ENCODE peak calls at places on chromosomes 12 and 14, in four cellular contexts. A is CD8-positive, alpha-beta T cell; X is suprapubic skin; N is neural progenitor cell. I is an unnamed sample.
A peak's percentile ranks its signal among the peaks of the same experiment; 100 is the strongest.

GRCh38 chr14:58072288-58073071 is 79.5 kb downstream of the ARMH4 start:
- DNase-seq in A (peak; percentile 24), X (no peak), N (peak; percentile 77), I (peak; percentile 49)

GRCh38 chr12:76860301-76860700 is 18.5 kb downstream of the CSRP2 start:
- DNase-seq in A (no peak), X (no peak), N (peak; percentile 74), I (no peak)

GRCh38 chr12:57164454-57164853 is 17.0 kb upstream of the LRP1-AS start:
- DNase-seq in A (no peak), X (no peak), N (no peak), I (no peak)

GRCh38 chr14:64303471-64303917 is 9.3 kb upstream of the ESR2 start:
- DNase-seq in A (no peak), X (no peak), N (peak; percentile 72), I (no peak)

GRCh38 chr14:94114589-94115067 is 4.1 kb downstream of the IFI27 start:
- DNase-seq in A (no peak), X (peak; percentile 29), N (no peak), I (no peak)

GRCh38 chr14:88352299-88353097 is 29.4 kb upstream of the KCNK10 start:
- DNase-seq in A (no peak), X (no peak), N (no peak), I (no peak)

GRCh38 chr14:50778757-50779483 is 52.0 kb downstream of the NIN start:
- DNase-seq in A (no peak), X (no peak), N (no peak), I (no peak)

GRCh38 chr14:101475468-101476257 is 85.6 kb upstream of the DIO3 start:
- DNase-seq in A (no peak), X (peak; percentile 67), N (no peak), I (peak; percentile 59)

GRCh38 chr12:75900781-75901254 is 130.8 kb downstream of the PHLDA1 start:
- DNase-seq in A (no peak), X (no peak), N (no peak), I (no peak)

GRCh38 chr14:73237219-73237785 is at the start of gene PAPLN:
- DNase-seq in A (no peak), X (no peak), N (peak; percentile 61), I (no peak)

GRCh38 chr14:67673451-67673850 is 981 bp downstream of the VTI1B start:
- DNase-seq in A (no peak), X (no peak), N (no peak), I (no peak)

GRCh38 chr12:126069549-126070165 is 1004.4 kb downstream of the AACS start:
- DNase-seq in A (peak; percentile 11), X (no peak), N (peak; percentile 85), I (no peak)

GRCh38 chr12:12899530-12900380 is 8.4 kb downstream of the GPRC5A start:
- DNase-seq in A (no peak), X (peak; percentile 79), N (no peak), I (peak; percentile 71)

GRCh38 chr14:65237956-65238355 is 135.6 kb upstream of the MAX start:
- DNase-seq in A (no peak), X (no peak), N (no peak), I (no peak)

GRCh38 chr12:67151891-67152290 is 117.3 kb upstream of the CAND1 start:
- DNase-seq in A (no peak), X (no peak), N (no peak), I (no peak)

GRCh38 chr14:99524804-99525698 is 43.8 kb downstream of the CCNK start:
- DNase-seq in A (no peak), X (no peak), N (peak; percentile 67), I (no peak)

GRCh38 chr12:45959728-45960127 is 30.6 kb downstream of the SCAF11 start:
- DNase-seq in A (no peak), X (no peak), N (no peak), I (no peak)

GRCh38 chr14:90003526-90004312 is 48.0 kb downstream of the TDP1 start:
- DNase-seq in A (no peak), X (no peak), N (no peak), I (no peak)
- H3K36me3 ChIP-seq in A (peaks cover 15% of the 10 kb centered on the region), X (peaks cover 15% of the 10 kb centered on the region), N (no peaks in the 10 kb centered on the region), I (no peaks in the 10 kb centered on the region)

DNA sequence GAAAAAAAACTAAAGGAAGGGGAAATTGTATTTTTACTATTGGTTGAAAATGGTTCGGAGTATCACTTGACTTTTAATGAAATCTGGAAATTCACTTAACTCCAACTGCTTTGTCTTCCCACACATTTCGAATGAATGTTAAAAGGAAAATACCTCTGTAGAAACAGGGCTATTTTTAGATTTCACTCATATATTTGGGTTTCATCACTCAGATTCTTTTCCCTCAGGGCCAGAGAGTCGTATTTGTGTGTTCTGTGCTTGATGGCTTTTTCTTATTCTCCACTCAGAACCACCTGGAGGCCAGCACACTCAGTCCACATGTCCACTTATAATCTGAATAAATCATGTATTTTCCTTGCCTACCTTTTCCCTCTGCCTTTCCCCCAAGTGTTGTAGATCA is 39.9 kb downstream of the DAAM1 start:
- DNase-seq in A (no peak), X (no peak), N (no peak), I (no peak)
- H3K27ac ChIP-seq in A (no peak overlapping the region), X (no peak overlapping the region), N (no peak overlapping the region), I (no peak overlapping the region)

DNA sequence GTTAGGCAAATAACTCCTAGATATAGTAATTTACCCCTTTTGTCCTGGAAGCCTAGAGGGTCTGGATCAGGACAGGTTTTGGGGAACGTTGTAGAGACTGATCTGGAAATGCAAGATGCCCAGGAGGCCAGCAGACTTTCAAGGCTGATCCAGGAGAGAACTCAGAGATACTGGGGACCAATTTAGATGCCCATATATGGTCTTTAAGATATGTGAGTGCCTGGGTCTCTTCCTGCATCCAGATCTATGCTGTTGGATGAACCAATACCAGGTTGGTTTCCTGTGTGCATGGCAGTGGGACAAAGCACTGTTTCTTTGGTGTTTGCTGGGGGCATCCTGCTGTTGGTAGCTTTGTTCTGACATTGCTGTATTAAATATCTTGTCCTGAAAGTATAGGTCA is 5.4 kb downstream of the ERG28 start:
- DNase-seq in A (no peak), X (no peak), N (no peak), I (no peak)
- H3K36me3 ChIP-seq in A (peaks cover 18% of the 10 kb centered on the region), X (peaks cover 48% of the 10 kb centered on the region), N (no peaks in the 10 kb centered on the region), I (no peaks in the 10 kb centered on the region)

GRCh38 chr12:120984351-120984898 is 6.1 kb downstream of the HNF1A start:
- DNase-seq in A (no peak), X (no peak), N (no peak), I (no peak)
- H3K27ac ChIP-seq in A (no peak overlapping the region), X (no peak overlapping the region), N (no peak overlapping the region), I (no peak overlapping the region)

DNA sequence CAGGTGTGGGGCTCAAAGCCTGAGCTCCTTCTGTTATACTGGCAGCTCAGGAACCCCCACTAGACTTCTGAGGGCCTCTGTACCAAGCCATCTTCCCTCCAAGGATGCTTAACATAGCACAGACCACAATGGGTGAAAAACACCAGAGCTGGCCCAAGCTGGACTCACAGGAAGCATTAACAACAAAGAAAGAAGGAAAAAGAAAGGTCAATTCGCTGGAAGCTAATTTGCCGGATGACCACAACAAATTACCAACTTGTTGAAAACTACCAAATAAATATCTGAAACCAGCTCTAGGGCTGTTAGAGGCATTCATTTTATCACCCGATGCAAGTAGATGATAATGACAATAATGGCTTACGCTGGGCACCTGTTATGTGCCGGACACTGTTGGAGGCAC is 48.7 kb downstream of the RBM19 start:
- DNase-seq in A (no peak), X (no peak), N (no peak), I (no peak)
- H3K36me3 ChIP-seq in A (peaks cover 26% of the 10 kb centered on the region), X (peaks cover 76% of the 10 kb centered on the region), N (no peaks in the 10 kb centered on the region), I (no peaks in the 10 kb centered on the region)

I was measured in uterus.